ENCODE peak calls at places on chromosome 16, in nine cellular contexts. B is epithelial cell of proximal tubule, G is uterus, J is coronary artery, K is gastrocnemius medialis, V is spleen, M is cardiac muscle cell, L is neural crest cell, Y is ovary. U is an unnamed sample.

GRCh38 chr16:74748042-74748709 is 26.4 kb downstream of the FA2H start:
- DNase-seq in V (peak; percentile 56), Y (no peak), G (no peak), J (no peak), M (no peak), K (no peak), L (no peak), B (no peak), U (no peak)

GRCh38 chr16:50207652-50208051 is 54.5 kb downstream of the TENT4B start:
- DNase-seq in Y (no peak), K (no peak), G (no peak), M (peak; percentile 57), J (no peak), L (no peak), B (no peak), V (no peak), U (no peak)

GRCh38 chr16:57381791-57382534 is 9.7 kb downstream of the CX3CL1 start:
- DNase-seq in L (no peak), V (no peak), B (no peak), M (no peak), J (no peak), K (no peak), G (no peak), Y (no peak), U (no peak)

GRCh38 chr16:87178177-87178863 is 138.9 kb downstream of the C16orf95 start:
- DNase-seq in J (no peak), V (no peak), M (peak; percentile 36), K (no peak), B (no peak), Y (no peak), L (no peak), G (no peak), U (no peak)

GRCh38 chr16:22631264-22631663 is 120.6 kb downstream of the NPIPB5 start:
- DNase-seq in V (no peak), M (no peak), J (no peak), G (no peak), K (no peak), Y (no peak), B (no peak), L (no peak), U (no peak)

GRCh38 chr16:27526169-27526568 is 23.5 kb downstream of the GTF3C1 start:
- DNase-seq in Y (no peak), J (no peak), B (no peak), G (no peak), L (no peak), K (peak; percentile 88), M (peak; percentile 86), V (peak; percentile 16), U (no peak)

GRCh38 chr16:57757326-57757786 is 21.8 kb downstream of the KATNB1 start:
- DNase-seq in K (peak; percentile 76), M (peak; percentile 82), J (peak; percentile 91), B (no peak), V (peak; percentile 96), G (peak; percentile 90), Y (peak; percentile 89), L (peak; percentile 90), U (peak; percentile 98)

GRCh38 chr16:87973721-87974120 is 22.5 kb downstream of the BANP start:
- DNase-seq in B (no peak), K (no peak), J (no peak), V (no peak), Y (no peak), G (no peak), M (no peak), L (no peak), U (no peak)

GRCh38 chr16:4091638-4092037 is 24.6 kb downstream of the ADCY9 start:
- DNase-seq in L (no peak), K (peak; percentile 87), G (no peak), M (no peak), B (no peak), V (no peak), J (peak; percentile 45), Y (no peak), U (no peak)

GRCh38 chr16:85911531-85911930 is 12.6 kb downstream of the IRF8 start:
- DNase-seq in L (no peak), G (no peak), B (no peak), V (peak; percentile 78), Y (no peak), M (no peak), J (no peak), K (no peak), U (no peak)

GRCh38 chr16:71368958-71369357 is 10.4 kb downstream of the CALB2 start:
- DNase-seq in G (no peak), B (no peak), M (no peak), V (no peak), Y (no peak), L (no peak), J (no peak), K (no peak), U (no peak)

GRCh38 chr16:27232875-27233605 is 29.7 kb downstream of the KDM8 start:
- DNase-seq in J (no peak), Y (no peak), M (no peak), L (no peak), K (no peak), G (no peak), V (peak; percentile 60), B (no peak), U (no peak)

GRCh38 chr16:54930034-54930938 is at the start of gene IRX5:
- DNase-seq in J (peak; percentile 96), V (peak; percentile 86), M (peak; percentile 97), B (peak; percentile 52), L (peak; percentile 77), Y (peak; percentile 91), G (peak; percentile 79), K (peak; percentile 62), U (peak; percentile 92)

GRCh38 chr16:74577882-74578366 is 29.0 kb downstream of the GLG1 start:
- DNase-seq in V (no peak), K (no peak), Y (no peak), J (no peak), B (no peak), G (no peak), L (no peak), M (no peak), U (no peak)

GRCh38 chr16:20675488-20676267 is 21.8 kb downstream of the ACSM1 start:
- DNase-seq in B (peak; percentile 38), G (peak; percentile 24), K (no peak), L (no peak), J (no peak), M (peak; percentile 20), V (peak; percentile 79), Y (peak; percentile 48), U (no peak)

GRCh38 chr16:55265926-55266325 is 58.1 kb upstream of the IRX6 start:
- DNase-seq in B (no peak), L (no peak), G (no peak), V (no peak), M (no peak), J (no peak), Y (no peak), K (no peak), U (peak; percentile 23)

GRCh38 chr16:55735120-55735781 is 79.5 kb downstream of the SLC6A2 start:
- DNase-seq in J (no peak), V (no peak), M (no peak), L (no peak), G (no peak), Y (no peak), B (no peak), K (no peak), U (no peak)

GRCh38 chr16:56606688-56607618 is 1.4 kb upstream of the MT2A start:
- DNase-seq in B (peak; percentile 95), V (peak; percentile 89), J (peak; percentile 95), L (no peak), G (peak; percentile 80), K (peak; percentile 96), M (no peak), Y (peak; percentile 86), U (peak; percentile 98)

DNA sequence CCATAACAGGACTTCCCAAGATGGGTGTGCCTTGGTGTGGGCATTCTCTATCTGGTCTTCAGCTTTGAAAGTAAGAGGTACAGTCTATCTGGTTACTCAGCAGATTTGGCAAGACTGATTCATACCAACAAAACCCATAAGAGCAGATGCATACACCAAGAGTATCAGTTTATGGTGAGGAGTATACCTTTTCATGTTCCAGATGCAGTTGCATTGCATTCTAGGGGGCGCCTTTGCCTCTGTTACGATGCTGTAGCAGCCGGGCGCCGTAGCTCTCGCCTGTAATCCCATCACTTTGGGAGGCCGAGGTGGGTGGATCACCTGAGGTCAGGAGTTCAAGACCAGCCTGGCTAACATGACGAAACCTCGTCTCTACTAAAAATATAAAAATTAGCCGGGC is 31.1 kb upstream of the CARMIL2 start:
- DNase-seq in Y (no peak), G (no peak), L (no peak), K (no peak), J (no peak), M (no peak), V (no peak), B (no peak), U (no peak)
- TF ChIP-seq CTCF in Y (no peak), G (no peak), L (peak; percentile 21), K (no peak), J (no peak), M (no peak), V (no peak), B (peak; percentile 32), U (no peak)

DNA sequence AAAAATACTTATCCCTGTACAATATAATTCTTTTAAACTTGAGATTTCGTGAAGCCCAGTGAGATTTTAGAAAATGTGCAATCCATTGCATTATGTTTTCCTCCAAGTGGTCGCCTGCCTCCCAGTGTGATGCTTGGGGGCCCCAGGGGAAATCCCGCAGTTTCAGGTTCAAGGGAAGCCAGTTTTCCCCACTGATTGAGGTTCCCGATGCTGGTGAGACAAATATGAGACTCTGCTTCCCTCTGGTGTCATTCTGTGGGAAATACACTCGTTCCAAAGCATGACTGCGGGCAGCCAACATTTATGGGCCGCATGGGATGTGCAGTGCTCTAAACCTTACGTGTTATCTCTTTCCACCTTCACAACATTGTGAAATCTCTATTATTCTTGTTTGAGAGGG is 200.8 kb downstream of the PRKCB start:
- DNase-seq in V (no peak), J (no peak), K (no peak), M (peak; percentile 65), L (peak; percentile 52), B (no peak), G (no peak), Y (no peak), U (no peak)
- TF ChIP-seq CTCF in V (peak; percentile 79), J (peak; percentile 32), K (peak; percentile 35), M (peak; percentile 59), L (peak; percentile 80), B (peak; percentile 72), G (peak; percentile 44), Y (peak; percentile 31), U (no peak)

DNA sequence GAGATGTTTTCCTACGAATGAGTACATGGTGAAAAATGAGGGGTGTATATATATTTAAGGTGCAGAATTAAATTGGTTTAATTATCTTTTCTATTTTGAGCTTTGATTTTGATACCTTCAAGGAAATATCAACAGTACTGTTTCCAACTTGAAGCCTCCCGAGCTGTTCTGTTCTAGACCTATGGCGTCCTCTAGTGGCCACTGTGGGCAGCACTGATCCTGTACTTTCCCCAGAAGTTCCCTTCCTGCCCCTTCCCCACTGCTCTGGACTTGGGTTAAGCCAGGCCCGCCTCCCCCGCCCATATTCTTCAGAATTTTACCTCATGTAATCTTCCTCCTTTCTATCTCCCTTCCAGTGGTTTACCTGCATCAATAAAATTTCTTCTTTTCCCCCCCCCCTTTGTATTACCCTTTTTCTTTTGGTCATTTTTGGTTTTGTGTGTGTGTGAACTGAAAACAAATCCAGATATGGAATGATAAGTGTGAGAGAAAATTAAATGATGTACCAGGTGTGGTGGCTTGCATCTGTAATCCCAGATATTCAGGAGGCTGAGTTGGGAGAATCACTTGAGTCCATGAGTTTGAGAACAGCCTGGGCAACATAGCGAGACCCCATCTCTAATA is 1643.5 kb downstream of the TP53TG3F start:
- DNase-seq in G (no peak), Y (no peak), J (no peak), B (no peak), M (no peak), L (no peak), K (no peak), V (no peak), U (no peak)
- TF ChIP-seq CTCF in G (no peak), Y (no peak), J (no peak), B (no peak), M (no peak), L (no peak), K (no peak), V (no peak), U (no peak)

GRCh38 chr16:48491517-48491916 is 106.3 kb upstream of the SIAH1 start:
- DNase-seq in V (no peak), G (no peak), J (no peak), B (no peak), Y (no peak), K (no peak), M (no peak), L (no peak), U (no peak)
- TF ChIP-seq CTCF in V (no peak), G (no peak), J (no peak), B (no peak), Y (no peak), K (no peak), M (no peak), L (no peak), U (no peak)